ENCODE peak calls at places on chromosomes 11 and 22, in five cellular contexts. One of them, this sample, is unnamed.

GRCh38 chr11:2944953-2945756 is 15.9 kb upstream of the PHLDA2 start:
- DNase-seq in activated effector memory CD4-positive, alpha-beta T cell treated with Interleukin-2 at 50 U/mL for 16 hours: no peak
- DNase-seq in nephron progenitor cell: peak; percentile 66
- DNase-seq in PC-3: no peak
- DNase-seq in ELR: peak; percentile 59
- DNase-seq in this sample: no peak

GRCh38 chr11:73200256-73200655 is 17.8 kb upstream of the P2RY2 start:
- DNase-seq in activated effector memory CD4-positive, alpha-beta T cell treated with Interleukin-2 at 50 U/mL for 16 hours: no peak
- DNase-seq in nephron progenitor cell: no peak
- DNase-seq in PC-3: peak; percentile 62
- DNase-seq in ELR: no peak
- DNase-seq in this sample: no peak

GRCh38 chr11:121318848-121319834 is 26.6 kb downstream of the SC5D start:
- DNase-seq in activated effector memory CD4-positive, alpha-beta T cell treated with Interleukin-2 at 50 U/mL for 16 hours: no peak
- DNase-seq in nephron progenitor cell: peak; percentile 25
- DNase-seq in PC-3: peak; percentile 74
- DNase-seq in ELR: peak; percentile 51
- DNase-seq in this sample: no peak

GRCh38 chr22:22168190-22168940 is 76.2 kb upstream of the VPREB1 start:
- DNase-seq in activated effector memory CD4-positive, alpha-beta T cell treated with Interleukin-2 at 50 U/mL for 16 hours: no peak
- DNase-seq in nephron progenitor cell: no peak
- DNase-seq in PC-3: peak; percentile 9
- DNase-seq in ELR: peak; percentile 61
- DNase-seq in this sample: no peak

GRCh38 chr11:106202935-106203620 is 125.6 kb downstream of the AASDHPPT start:
- DNase-seq in activated effector memory CD4-positive, alpha-beta T cell treated with Interleukin-2 at 50 U/mL for 16 hours: no peak
- DNase-seq in nephron progenitor cell: no peak
- DNase-seq in PC-3: no peak
- DNase-seq in ELR: no peak
- DNase-seq in this sample: no peak

GRCh38 chr22:22692707-22693530 is 48.5 kb downstream of the GGTLC2 start:
- DNase-seq in activated effector memory CD4-positive, alpha-beta T cell treated with Interleukin-2 at 50 U/mL for 16 hours: peak; percentile 39
- DNase-seq in nephron progenitor cell: peak; percentile 73
- DNase-seq in PC-3: peak; percentile 83
- DNase-seq in ELR: peak; percentile 17
- DNase-seq in this sample: peak; percentile 52

GRCh38 chr11:3857628-3858027 is 2.2 kb downstream of the STIM1 start:
- DNase-seq in activated effector memory CD4-positive, alpha-beta T cell treated with Interleukin-2 at 50 U/mL for 16 hours: no peak
- DNase-seq in nephron progenitor cell: no peak
- DNase-seq in PC-3: no peak
- DNase-seq in ELR: no peak
- DNase-seq in this sample: no peak

GRCh38 chr11:11034476-11034875 is 176.6 kb upstream of the ZBED5 start:
- DNase-seq in activated effector memory CD4-positive, alpha-beta T cell treated with Interleukin-2 at 50 U/mL for 16 hours: no peak
- DNase-seq in nephron progenitor cell: no peak
- DNase-seq in PC-3: no peak
- DNase-seq in ELR: no peak
- DNase-seq in this sample: no peak

GRCh38 chr11:35173011-35173511 is 34.1 kb downstream of the CD44 start:
- DNase-seq in activated effector memory CD4-positive, alpha-beta T cell treated with Interleukin-2 at 50 U/mL for 16 hours: no peak
- DNase-seq in nephron progenitor cell: no peak
- DNase-seq in PC-3: peak; percentile 35
- DNase-seq in ELR: no peak
- DNase-seq in this sample: no peak

GRCh38 chr11:3853935-3854659 is 1.4 kb upstream of the STIM1 start:
- DNase-seq in activated effector memory CD4-positive, alpha-beta T cell treated with Interleukin-2 at 50 U/mL for 16 hours: peak; percentile 67
- DNase-seq in nephron progenitor cell: peak; percentile 7
- DNase-seq in PC-3: no peak
- DNase-seq in ELR: no peak
- DNase-seq in this sample: no peak

GRCh38 chr11:21537980-21538379 is 654.9 kb upstream of the ANO5 start:
- DNase-seq in activated effector memory CD4-positive, alpha-beta T cell treated with Interleukin-2 at 50 U/mL for 16 hours: no peak
- DNase-seq in nephron progenitor cell: no peak
- DNase-seq in PC-3: no peak
- DNase-seq in ELR: no peak
- DNase-seq in this sample: no peak

GRCh38 chr11:92596596-92597317 is 372.1 kb downstream of the FAT3 start:
- DNase-seq in activated effector memory CD4-positive, alpha-beta T cell treated with Interleukin-2 at 50 U/mL for 16 hours: no peak
- DNase-seq in nephron progenitor cell: no peak
- DNase-seq in PC-3: no peak
- DNase-seq in ELR: peak; percentile 3
- DNase-seq in this sample: no peak

GRCh38 chr11:45599161-45599943 is 66.1 kb downstream of the CHST1 start:
- DNase-seq in activated effector memory CD4-positive, alpha-beta T cell treated with Interleukin-2 at 50 U/mL for 16 hours: no peak
- DNase-seq in nephron progenitor cell: no peak
- DNase-seq in PC-3: no peak
- DNase-seq in ELR: no peak
- DNase-seq in this sample: no peak

GRCh38 chr22:44743247-44743646 is 9.1 kb upstream of the ARHGAP8 start:
- DNase-seq in activated effector memory CD4-positive, alpha-beta T cell treated with Interleukin-2 at 50 U/mL for 16 hours: no peak
- DNase-seq in nephron progenitor cell: no peak
- DNase-seq in PC-3: no peak
- DNase-seq in ELR: no peak
- DNase-seq in this sample: no peak

GRCh38 chr11:116791002-116791812 is 472 bp downstream of the APOA5 start:
- DNase-seq in activated effector memory CD4-positive, alpha-beta T cell treated with Interleukin-2 at 50 U/mL for 16 hours: peak; percentile 59
- DNase-seq in nephron progenitor cell: peak; percentile 92
- DNase-seq in PC-3: peak; percentile 48
- DNase-seq in ELR: peak; percentile 69
- DNase-seq in this sample: peak; percentile 57

GRCh38 chr11:75246006-75246672 is 5.6 kb downstream of the TPBGL start:
- DNase-seq in activated effector memory CD4-positive, alpha-beta T cell treated with Interleukin-2 at 50 U/mL for 16 hours: no peak
- DNase-seq in nephron progenitor cell: peak; percentile 41
- DNase-seq in PC-3: no peak
- DNase-seq in ELR: no peak
- DNase-seq in this sample: no peak

GRCh38 chr22:50276143-50276542 is 6.0 kb upstream of the MAPK11 start:
- DNase-seq in activated effector memory CD4-positive, alpha-beta T cell treated with Interleukin-2 at 50 U/mL for 16 hours: no peak
- DNase-seq in nephron progenitor cell: no peak
- DNase-seq in PC-3: peak; percentile 16
- DNase-seq in ELR: peak; percentile 48
- DNase-seq in this sample: peak; percentile 9

GRCh38 chr11:64206457-64207246 is at the start of gene FERMT3:
- DNase-seq in activated effector memory CD4-positive, alpha-beta T cell treated with Interleukin-2 at 50 U/mL for 16 hours: peak; percentile 69
- DNase-seq in nephron progenitor cell: no peak
- DNase-seq in PC-3: no peak
- DNase-seq in ELR: no peak
- DNase-seq in this sample: peak; percentile 45

GRCh38 chr11:13339196-13340153 is 61.9 kb downstream of the BMAL1 start:
- DNase-seq in activated effector memory CD4-positive, alpha-beta T cell treated with Interleukin-2 at 50 U/mL for 16 hours: peak; percentile 25
- DNase-seq in nephron progenitor cell: no peak
- DNase-seq in PC-3: peak; percentile 75
- DNase-seq in ELR: peak; percentile 91
- DNase-seq in this sample: no peak

GRCh38 chr11:77724639-77725038 is 87.0 kb upstream of the CLNS1A start:
- DNase-seq in activated effector memory CD4-positive, alpha-beta T cell treated with Interleukin-2 at 50 U/mL for 16 hours: no peak
- DNase-seq in nephron progenitor cell: no peak
- DNase-seq in PC-3: no peak
- DNase-seq in ELR: no peak
- DNase-seq in this sample: no peak

GRCh38 chr11:64074239-64074638 is 38.5 kb downstream of the FLRT1 start:
- DNase-seq in activated effector memory CD4-positive, alpha-beta T cell treated with Interleukin-2 at 50 U/mL for 16 hours: peak; percentile 12
- DNase-seq in nephron progenitor cell: no peak
- DNase-seq in PC-3: no peak
- DNase-seq in ELR: no peak
- DNase-seq in this sample: no peak

GRCh38 chr22:19730662-19731360 is 7.5 kb downstream of the GP1BB start:
- DNase-seq in activated effector memory CD4-positive, alpha-beta T cell treated with Interleukin-2 at 50 U/mL for 16 hours: peak; percentile 73
- DNase-seq in nephron progenitor cell: peak; percentile 96
- DNase-seq in PC-3: peak; percentile 73
- DNase-seq in ELR: peak; percentile 84
- DNase-seq in this sample: peak; percentile 67

GRCh38 chr11:4050137-4050536 is 44.5 kb upstream of the RRM1 start:
- DNase-seq in activated effector memory CD4-positive, alpha-beta T cell treated with Interleukin-2 at 50 U/mL for 16 hours: no peak
- DNase-seq in nephron progenitor cell: no peak
- DNase-seq in PC-3: no peak
- DNase-seq in ELR: no peak
- DNase-seq in this sample: no peak

GRCh38 chr11:121063728-121064127 is 37.3 kb upstream of the TECTA start:
- DNase-seq in activated effector memory CD4-positive, alpha-beta T cell treated with Interleukin-2 at 50 U/mL for 16 hours: no peak
- DNase-seq in nephron progenitor cell: no peak
- DNase-seq in PC-3: peak; percentile 45
- DNase-seq in ELR: peak; percentile 27
- DNase-seq in this sample: no peak

GRCh38 chr22:30680998-30681770 is 13.5 kb upstream of the OSBP2 start:
- DNase-seq in activated effector memory CD4-positive, alpha-beta T cell treated with Interleukin-2 at 50 U/mL for 16 hours: no peak
- DNase-seq in nephron progenitor cell: no peak
- DNase-seq in PC-3: no peak
- DNase-seq in ELR: no peak
- DNase-seq in this sample: no peak

GRCh38 chr22:29292379-29292778 is 14.1 kb upstream of the GAS2L1 start:
- DNase-seq in activated effector memory CD4-positive, alpha-beta T cell treated with Interleukin-2 at 50 U/mL for 16 hours: no peak
- DNase-seq in nephron progenitor cell: no peak
- DNase-seq in PC-3: no peak
- DNase-seq in ELR: no peak
- DNase-seq in this sample: no peak

GRCh38 chr11:85685820-85686459 is at the start of gene CCDC89:
- DNase-seq in activated effector memory CD4-positive, alpha-beta T cell treated with Interleukin-2 at 50 U/mL for 16 hours: no peak
- DNase-seq in nephron progenitor cell: no peak
- DNase-seq in PC-3: peak; percentile 15
- DNase-seq in ELR: no peak
- DNase-seq in this sample: no peak

GRCh38 chr22:37229805-37230672 is 14.0 kb downstream of the RAC2 start:
- DNase-seq in activated effector memory CD4-positive, alpha-beta T cell treated with Interleukin-2 at 50 U/mL for 16 hours: peak; percentile 85
- DNase-seq in nephron progenitor cell: no peak
- DNase-seq in PC-3: peak; percentile 83
- DNase-seq in ELR: peak; percentile 91
- DNase-seq in this sample: peak; percentile 87

GRCh38 chr11:15346907-15347306 is 232.2 kb downstream of the INSC start:
- DNase-seq in activated effector memory CD4-positive, alpha-beta T cell treated with Interleukin-2 at 50 U/mL for 16 hours: no peak
- DNase-seq in nephron progenitor cell: no peak
- DNase-seq in PC-3: no peak
- DNase-seq in ELR: no peak
- DNase-seq in this sample: no peak

GRCh38 chr11:93389737-93390136 is 59.2 kb downstream of the DEUP1 start:
- DNase-seq in activated effector memory CD4-positive, alpha-beta T cell treated with Interleukin-2 at 50 U/mL for 16 hours: no peak
- DNase-seq in nephron progenitor cell: no peak
- DNase-seq in PC-3: no peak
- DNase-seq in ELR: no peak
- DNase-seq in this sample: no peak

GRCh38 chr11:22433066-22433450 is 94.9 kb downstream of the SLC17A6 start:
- DNase-seq in activated effector memory CD4-positive, alpha-beta T cell treated with Interleukin-2 at 50 U/mL for 16 hours: no peak
- DNase-seq in nephron progenitor cell: no peak
- DNase-seq in PC-3: no peak
- DNase-seq in ELR: no peak
- DNase-seq in this sample: no peak

GRCh38 chr11:15059132-15059531 is 14.3 kb upstream of the CALCB start:
- DNase-seq in activated effector memory CD4-positive, alpha-beta T cell treated with Interleukin-2 at 50 U/mL for 16 hours: no peak
- DNase-seq in nephron progenitor cell: no peak
- DNase-seq in PC-3: no peak
- DNase-seq in ELR: no peak
- DNase-seq in this sample: no peak

GRCh38 chr11:57100638-57101312 is 81.0 kb upstream of the LRRC55 start:
- DNase-seq in activated effector memory CD4-positive, alpha-beta T cell treated with Interleukin-2 at 50 U/mL for 16 hours: no peak
- DNase-seq in nephron progenitor cell: no peak
- DNase-seq in PC-3: no peak
- DNase-seq in ELR: no peak
- DNase-seq in this sample: no peak

GRCh38 chr11:15969701-15970329 is 386.5 kb downstream of the SOX6 start:
- DNase-seq in activated effector memory CD4-positive, alpha-beta T cell treated with Interleukin-2 at 50 U/mL for 16 hours: no peak
- DNase-seq in nephron progenitor cell: no peak
- DNase-seq in PC-3: no peak
- DNase-seq in ELR: peak; percentile 59
- DNase-seq in this sample: no peak

GRCh38 chr22:37276771-37277170 is 5.5 kb upstream of the CYTH4 start:
- DNase-seq in activated effector memory CD4-positive, alpha-beta T cell treated with Interleukin-2 at 50 U/mL for 16 hours: no peak
- DNase-seq in nephron progenitor cell: no peak
- DNase-seq in PC-3: no peak
- DNase-seq in ELR: no peak
- DNase-seq in this sample: no peak

GRCh38 chr11:67284811-67285540 is 4.1 kb upstream of the ANKRD13D start:
- DNase-seq in activated effector memory CD4-positive, alpha-beta T cell treated with Interleukin-2 at 50 U/mL for 16 hours: no peak
- DNase-seq in nephron progenitor cell: no peak
- DNase-seq in PC-3: no peak
- DNase-seq in ELR: no peak
- DNase-seq in this sample: no peak

GRCh38 chr11:20647976-20648565 is 21.3 kb upstream of the NELL1 start:
- DNase-seq in activated effector memory CD4-positive, alpha-beta T cell treated with Interleukin-2 at 50 U/mL for 16 hours: no peak
- DNase-seq in nephron progenitor cell: peak; percentile 69
- DNase-seq in PC-3: peak; percentile 71
- DNase-seq in ELR: peak; percentile 50
- DNase-seq in this sample: no peak

GRCh38 chr11:79440451-79441158 is at the start of gene TENM4:
- DNase-seq in activated effector memory CD4-positive, alpha-beta T cell treated with Interleukin-2 at 50 U/mL for 16 hours: no peak
- DNase-seq in nephron progenitor cell: peak; percentile 78
- DNase-seq in PC-3: peak; percentile 16
- DNase-seq in ELR: peak; percentile 61
- DNase-seq in this sample: no peak